ENCODE peak calls at places on chromosomes 7 and 10, in four cellular contexts. C is thoracic aorta, I is IMR-90, E is tibial nerve. R is an unnamed sample.

GRCh38 chr7:129777195-129777844 is 165.8 kb downstream of the NRF1 start:
- DNase-seq in C (no peak), I (no peak), E (no peak), R (no peak)

GRCh38 chr7:106883627-106884026 is 18.5 kb downstream of the PIK3CG start:
- DNase-seq in E (no peak), I (no peak), C (no peak), R (no peak)

GRCh38 chr7:54541941-54542618 is at the start of gene VSTM2A:
- DNase-seq in E (no peak), I (no peak), C (no peak), R (peak)

GRCh38 chr10:125333209-125333591 is 172.8 kb upstream of the CTBP2 start:
- DNase-seq in C (no peak), E (no peak), I (no peak), R (no peak)

GRCh38 chr7:100400656-100401055 is 27.4 kb downstream of the PILRA start:
- DNase-seq in C (no peak), I (no peak), E (no peak), R (no peak)

GRCh38 chr7:2953588-2954407 is 89.9 kb downstream of the CARD11 start:
- DNase-seq in C (no peak), E (no peak), I (no peak), R (peak)

GRCh38 chr7:135102372-135102771 is 45.5 kb upstream of the TMEM140 start:
- DNase-seq in E (no peak), C (no peak), I (no peak), R (no peak)

GRCh38 chr10:30438016-30438850 is 4.2 kb downstream of the MAP3K8 start:
- DNase-seq in I (peak), C (no peak), E (no peak), R (no peak)

GRCh38 chr7:10973942-10974716 is 457 bp downstream of the PHF14 start:
- DNase-seq in E (no peak), C (no peak), I (peak), R (peak)

GRCh38 chr10:98186681-98187080 is 52.2 kb downstream of the R3HCC1L start:
- DNase-seq in C (no peak), I (peak), E (no peak), R (no peak)

GRCh38 chr10:71290806-71291205 is 28.3 kb upstream of the SLC29A3 start:
- DNase-seq in E (no peak), I (no peak), C (no peak), R (no peak)

GRCh38 chr10:124827474-124827873 is 25.9 kb downstream of the ABRAXAS2 start:
- DNase-seq in C (no peak), I (peak), E (no peak), R (no peak)

GRCh38 chr7:32522746-32523145 is 27.5 kb downstream of the AVL9 start:
- DNase-seq in E (no peak), I (no peak), C (no peak), R (no peak)

GRCh38 chr10:69772933-69773704 is 28.6 kb upstream of the COL13A1 start:
- DNase-seq in C (no peak), E (no peak), I (no peak), R (no peak)

GRCh38 chr7:29167721-29168120 is 21.4 kb upstream of the CPVL start:
- DNase-seq in E (no peak), C (no peak), I (no peak), R (no peak)

GRCh38 chr7:142391191-142391992 is 133.5 kb upstream of the PRSS58 start:
- DNase-seq in I (peak), E (no peak), C (no peak), R (no peak)

GRCh38 chr7:45052011-45052410 is 36.8 kb downstream of the NACAD start:
- DNase-seq in C (no peak), E (no peak), I (no peak), R (no peak)

GRCh38 chr7:1062296-1063294 is 18.2 kb downstream of the GPR146 start:
- DNase-seq in E (no peak), C (no peak), I (no peak), R (no peak)

GRCh38 chr7:154860621-154861375 is 142.1 kb downstream of the PAXIP1 start:
- DNase-seq in E (no peak), I (no peak), C (no peak), R (no peak)

GRCh38 chr7:45098983-45099839 is 10.4 kb upstream of the NACAD start:
- DNase-seq in C (no peak), I (no peak), E (no peak), R (no peak)

GRCh38 chr10:92404592-92404991 is 113.6 kb downstream of the MARCHF5 start:
- DNase-seq in E (no peak), C (no peak), I (no peak), R (no peak)

GRCh38 chr10:11180228-11180627 is 162.6 kb downstream of the CELF2 start:
- DNase-seq in E (no peak), I (no peak), C (no peak), R (no peak)
- H3K27ac ChIP-seq in E (peak), I (no peak), C (no peak), R (peak)

GRCh38 chr10:127756264-127756663 is 19.3 kb downstream of the FOXI2 start:
- DNase-seq in E (no peak), I (no peak), C (no peak), R (no peak)

GRCh38 chr10:127762925-127763324 is 25.9 kb downstream of the FOXI2 start:
- DNase-seq in I (no peak), C (no peak), E (no peak), R (no peak)

GRCh38 chr10:127755758-127756157 is 18.8 kb downstream of the FOXI2 start:
- DNase-seq in E (no peak), C (no peak), I (no peak), R (no peak)

GRCh38 chr10:127759276-127759675 is 22.3 kb downstream of the FOXI2 start:
- DNase-seq in C (no peak), E (no peak), I (no peak), R (no peak)

GRCh38 chr10:127757033-127757432 is 20.0 kb downstream of the FOXI2 start:
- DNase-seq in C (no peak), I (no peak), E (no peak), R (no peak)
- TF ChIP-seq CTCF in C (no peak), I (no peak), E (no peak), R (no peak)

GRCh38 chr7:47480576-47481538 is 101.1 kb downstream of the TNS3 start:
- DNase-seq in E (no peak), I (no peak), C (no peak), R (no peak)
- H3K4me3 ChIP-seq in E (no peak), I (no peak), C (no peak), R (no peak)

GRCh38 chr7:116357776-116358670 is 141.5 kb upstream of the CAV2 start:
- DNase-seq in E (no peak), C (no peak), I (peak), R (no peak)

GRCh38 chr7:116356979-116357378 is 142.6 kb upstream of the CAV2 start:
- DNase-seq in C (no peak), I (peak), E (no peak), R (no peak)

GRCh38 chr7:116363637-116364432 is 135.7 kb upstream of the CAV2 start:
- DNase-seq in E (no peak), C (no peak), I (no peak), R (no peak)

GRCh38 chr7:116364469-116364868 is 135.1 kb upstream of the CAV2 start:
- DNase-seq in E (no peak), C (no peak), I (no peak), R (no peak)

GRCh38 chr7:116361767-116362166 is 137.8 kb upstream of the CAV2 start:
- DNase-seq in C (no peak), I (no peak), E (no peak), R (no peak)
- H3K27ac ChIP-seq in C (no peak), I (no peak), E (no peak), R (no peak)

DNA sequence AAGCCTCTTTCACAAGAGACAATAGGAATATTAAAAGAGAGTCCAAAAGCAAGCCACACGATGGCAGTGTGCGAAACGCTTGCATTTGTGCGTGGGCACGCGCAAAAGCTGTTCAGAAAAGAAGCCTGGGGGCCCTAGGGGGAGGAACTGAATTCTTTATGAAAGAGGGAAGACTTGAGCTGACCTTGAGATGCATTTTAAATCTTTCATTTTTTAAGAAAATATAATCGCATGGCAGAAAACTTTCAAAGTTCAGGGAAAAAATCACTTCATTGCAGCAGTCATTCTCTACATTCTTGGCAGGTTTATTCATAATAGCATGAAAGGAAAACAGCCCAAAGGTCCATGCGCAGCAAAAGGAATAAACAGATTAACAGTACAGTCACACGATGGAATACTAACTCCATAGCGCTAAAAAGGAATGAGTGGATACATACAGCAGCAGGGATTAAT is 206.5 kb upstream of the PRKCQ start:
- DNase-seq in C (no peak), I (peak), E (no peak), R (peak)
- TF ChIP-seq CTCF in C (no peak), I (peak), E (peak), R (peak)

DNA sequence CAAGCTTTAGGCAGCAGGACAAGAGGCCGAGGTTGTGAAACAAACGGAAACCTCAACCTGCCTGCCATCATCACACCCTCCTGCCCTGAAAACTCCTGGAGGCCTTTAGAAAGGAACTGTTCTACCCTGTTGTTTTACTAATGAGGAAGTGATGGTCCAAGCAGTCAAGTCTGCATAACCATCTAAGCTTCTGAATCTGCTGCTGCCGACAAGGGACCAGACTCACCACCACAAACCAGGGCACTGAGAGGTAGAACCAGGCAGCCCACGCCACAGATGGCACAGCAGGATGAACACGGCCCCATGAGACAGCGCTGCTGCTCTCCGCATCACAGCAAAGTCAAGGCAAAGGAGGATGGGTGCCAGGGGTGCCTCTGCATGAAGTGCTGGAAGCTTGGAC is 209.4 kb downstream of the CELF2 start:
- DNase-seq in E (no peak), C (no peak), I (no peak), R (peak)
- H3K4me3 ChIP-seq in E (no peak), C (no peak), I (no peak), R (no peak)

DNA sequence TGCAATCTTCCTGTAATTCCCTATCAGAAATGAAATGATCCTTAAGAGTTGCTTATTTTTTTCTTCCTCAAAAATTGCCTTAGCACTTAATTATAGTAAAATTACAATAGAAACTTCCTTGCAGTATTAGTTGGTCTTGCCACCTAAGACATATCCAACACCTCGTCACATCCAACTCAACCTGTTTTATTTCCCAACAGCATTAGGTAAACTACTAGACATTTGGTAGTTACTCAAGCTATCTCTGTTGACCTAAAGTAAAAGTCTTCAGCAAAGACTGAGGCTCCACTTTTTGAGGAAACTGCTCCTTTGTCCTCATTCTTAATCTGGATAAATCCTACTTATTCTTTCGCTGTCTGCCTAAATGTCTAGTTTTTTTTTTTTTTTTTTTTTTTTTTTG is 20.4 kb downstream of the HIBADH start:
- DNase-seq in I (no peak), E (no peak), C (no peak), R (no peak)
- H3K27ac ChIP-seq in I (no peak), E (no peak), C (no peak), R (no peak)

GRCh38 chr7:132518102-132518838 is 58.0 kb downstream of the PLXNA4 start:
- DNase-seq in I (no peak), C (no peak), E (no peak), R (no peak)
- TF ChIP-seq CTCF in I (peak), C (peak), E (no peak), R (peak)

GRCh38 chr10:113058175-113058961 is 108.3 kb downstream of the TCF7L2 start:
- DNase-seq in I (peak), E (no peak), C (no peak), R (no peak)

GRCh38 chr10:113056468-113057021 is 106.5 kb downstream of the TCF7L2 start:
- DNase-seq in E (no peak), C (no peak), I (peak), R (no peak)

GRCh38 chr10:113060221-113061053 is 110.4 kb downstream of the TCF7L2 start:
- DNase-seq in E (peak), I (no peak), C (no peak), R (no peak)

GRCh38 chr10:113061054-113061430 is 111.0 kb downstream of the TCF7L2 start:
- DNase-seq in E (no peak), I (no peak), C (no peak), R (no peak)

DNA sequence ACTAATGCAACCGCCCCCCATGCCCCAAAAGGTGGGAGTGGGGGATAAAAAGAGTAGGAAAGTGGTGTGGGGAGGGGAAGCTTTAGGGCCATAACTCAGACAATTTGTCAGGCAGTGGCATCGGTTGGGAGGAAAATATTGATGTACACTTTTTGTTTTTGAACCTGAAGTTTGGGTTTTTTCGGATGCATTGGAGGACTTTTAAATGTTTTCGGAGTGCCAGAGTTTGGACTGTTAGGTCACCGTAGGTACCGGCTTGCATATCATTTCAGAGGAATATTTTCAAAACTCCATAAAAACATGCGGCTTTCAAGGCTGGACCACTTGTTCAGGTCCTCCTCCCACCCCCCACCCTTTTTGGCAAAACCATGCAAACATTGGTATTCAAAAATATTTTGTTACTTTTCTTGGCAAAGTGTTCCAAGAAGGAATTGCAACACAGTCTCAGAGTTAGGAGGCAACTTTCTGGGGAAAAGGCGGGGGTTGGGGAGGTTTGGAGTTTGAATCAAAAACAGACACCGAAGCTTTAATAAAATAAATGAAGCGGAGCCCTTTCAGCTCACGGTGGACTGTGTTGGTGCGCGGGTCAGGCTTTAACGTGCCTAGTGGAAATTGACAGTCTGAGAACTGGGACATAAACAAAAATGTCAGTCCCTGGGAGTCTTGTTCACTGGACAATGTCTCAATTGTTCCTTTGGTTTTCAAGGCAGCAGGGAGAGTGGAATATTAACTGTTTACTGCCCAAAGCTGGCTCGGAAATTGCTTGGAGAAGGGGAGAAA is 109.1 kb downstream of the TCF7L2 start:
- DNase-seq in E (no peak), C (no peak), I (peak), R (no peak)
- H3K4me3 ChIP-seq in E (peak), C (peak), I (peak), R (peak)

GRCh38 chr7:17041324-17041723 is 159.5 kb upstream of the AGR3 start:
- DNase-seq in C (no peak), I (peak), E (no peak), R (no peak)
- H3K27ac ChIP-seq in C (no peak), I (peak), E (no peak), R (no peak)